ENCODE peak calls at places on chromosomes 7 and 10, in ten cellular contexts. G is HCT116, Y is AG09309, S is tibial artery, I is astrocyte of the spinal cord, A is fibroblast of mammary gland, F is Karpas-422, V is SK-N-MC, W is lung, E is WERI-Rb-1. U is an unnamed sample.

GRCh38 chr7:155587486-155587885 is 41.1 kb upstream of the CNPY1 start:
- DNase-seq in G (no peak), Y (no peak), S (peak; percentile 40), I (no peak), A (no peak), F (no peak), V (no peak), W (no peak), E (no peak), U (no peak)

GRCh38 chr10:71437537-71438058 is 40.9 kb downstream of the CDH23 start:
- DNase-seq in G (no peak), Y (no peak), S (no peak), I (no peak), A (no peak), F (no peak), V (no peak), W (no peak), E (no peak), U (no peak)

GRCh38 chr10:681670-682318 is 7.7 kb downstream of the DIP2C start:
- DNase-seq in G (no peak), Y (no peak), S (no peak), I (no peak), A (peak; percentile 75), F (no peak), V (no peak), W (no peak), E (no peak), U (no peak)

GRCh38 chr10:22837771-22838170 is 90.1 kb upstream of the ARMC3 start:
- DNase-seq in G (no peak), Y (no peak), S (no peak), I (no peak), A (no peak), F (no peak), V (no peak), W (no peak), E (no peak), U (no peak)

GRCh38 chr10:8453587-8453986 is 399.1 kb downstream of the GATA3 start:
- DNase-seq in G (no peak), Y (peak; percentile 5), S (peak; percentile 76), I (no peak), A (no peak), F (no peak), V (no peak), W (peak; percentile 36), E (no peak), U (no peak)

GRCh38 chr10:30818010-30818660 is 188.6 kb upstream of the LYZL2 start:
- DNase-seq in G (no peak), Y (no peak), S (peak; percentile 80), I (peak; percentile 41), A (peak; percentile 67), F (no peak), V (no peak), W (peak; percentile 50), E (no peak), U (no peak)

GRCh38 chr7:24912424-24912823 is 67.6 kb downstream of the OSBPL3 start:
- DNase-seq in G (no peak), Y (no peak), S (no peak), I (no peak), A (no peak), F (peak; percentile 68), V (no peak), W (no peak), E (no peak), U (no peak)

GRCh38 chr10:11434323-11434722 is 177.1 kb downstream of the USP6NL start:
- DNase-seq in G (no peak), Y (no peak), S (no peak), I (no peak), A (no peak), F (peak; percentile 86), V (no peak), W (no peak), E (no peak), U (no peak)

GRCh38 chr7:150979706-150980390 is 1.7 kb upstream of the KCNH2 start:
- DNase-seq in G (no peak), Y (no peak), S (no peak), I (no peak), A (no peak), F (no peak), V (no peak), W (no peak), E (no peak), U (no peak)

GRCh38 chr7:155308330-155309020 is 10.8 kb downstream of the INSIG1 start:
- DNase-seq in G (no peak), Y (no peak), S (no peak), I (no peak), A (no peak), F (no peak), V (no peak), W (peak; percentile 17), E (no peak), U (no peak)

GRCh38 chr7:38427279-38427955 is 154.0 kb upstream of the TARP start:
- DNase-seq in G (no peak), Y (no peak), S (no peak), I (no peak), A (no peak), F (no peak), V (no peak), W (no peak), E (no peak), U (no peak)

GRCh38 chr10:100183482-100183881 is 2.3 kb downstream of the ERLIN1 start:
- DNase-seq in G (no peak), Y (no peak), S (no peak), I (no peak), A (peak; percentile 44), F (no peak), V (no peak), W (no peak), E (no peak), U (peak; percentile 14)

GRCh38 chr10:58642283-58642682 is 129.6 kb downstream of the BICC1 start:
- DNase-seq in G (no peak), Y (no peak), S (no peak), I (peak; percentile 71), A (peak; percentile 97), F (no peak), V (no peak), W (no peak), E (no peak), U (no peak)

GRCh38 chr7:50092579-50093411 is at the start of gene ZPBP:
- DNase-seq in G (peak; percentile 7), Y (no peak), S (no peak), I (peak; percentile 40), A (peak; percentile 34), F (peak; percentile 83), V (peak; percentile 14), W (no peak), E (no peak), U (no peak)
- H3K4me3 ChIP-seq in G (no peak within 1 kb of the TSS), Y (no peak within 1 kb of the TSS), S (peak within 1 kb of the TSS; percentile 37), I (peak within 1 kb of the TSS; percentile 10), A (no peak within 1 kb of the TSS), F (peak within 1 kb of the TSS; percentile 46), V (no peak within 1 kb of the TSS), W (peak within 1 kb of the TSS; percentile 9), E (no peak within 1 kb of the TSS), U (peak within 1 kb of the TSS; percentile 31)

GRCh38 chr10:110008518-110009339 is 945 bp downstream of the ADD3 start:
- DNase-seq in G (no peak), Y (no peak), S (no peak), I (no peak), A (no peak), F (peak; percentile 57), V (no peak), W (peak; percentile 61), E (peak; percentile 29), U (no peak)

GRCh38 chr10:110007171-110007700 is 548 bp upstream of the ADD3 start:
- DNase-seq in G (no peak), Y (no peak), S (no peak), I (no peak), A (peak; percentile 63), F (no peak), V (no peak), W (peak; percentile 36), E (no peak), U (no peak)

GRCh38 chr10:110011679-110012078 is 3.9 kb downstream of the ADD3 start:
- DNase-seq in G (no peak), Y (no peak), S (no peak), I (no peak), A (no peak), F (no peak), V (no peak), W (no peak), E (no peak), U (no peak)

GRCh38 chr10:110007701-110008517 is at the start of gene ADD3:
- DNase-seq in G (peak; percentile 78), Y (no peak), S (peak; percentile 97), I (peak; percentile 96), A (peak; percentile 92), F (peak; percentile 95), V (no peak), W (peak; percentile 88), E (peak; percentile 98), U (peak; percentile 90)

DNA sequence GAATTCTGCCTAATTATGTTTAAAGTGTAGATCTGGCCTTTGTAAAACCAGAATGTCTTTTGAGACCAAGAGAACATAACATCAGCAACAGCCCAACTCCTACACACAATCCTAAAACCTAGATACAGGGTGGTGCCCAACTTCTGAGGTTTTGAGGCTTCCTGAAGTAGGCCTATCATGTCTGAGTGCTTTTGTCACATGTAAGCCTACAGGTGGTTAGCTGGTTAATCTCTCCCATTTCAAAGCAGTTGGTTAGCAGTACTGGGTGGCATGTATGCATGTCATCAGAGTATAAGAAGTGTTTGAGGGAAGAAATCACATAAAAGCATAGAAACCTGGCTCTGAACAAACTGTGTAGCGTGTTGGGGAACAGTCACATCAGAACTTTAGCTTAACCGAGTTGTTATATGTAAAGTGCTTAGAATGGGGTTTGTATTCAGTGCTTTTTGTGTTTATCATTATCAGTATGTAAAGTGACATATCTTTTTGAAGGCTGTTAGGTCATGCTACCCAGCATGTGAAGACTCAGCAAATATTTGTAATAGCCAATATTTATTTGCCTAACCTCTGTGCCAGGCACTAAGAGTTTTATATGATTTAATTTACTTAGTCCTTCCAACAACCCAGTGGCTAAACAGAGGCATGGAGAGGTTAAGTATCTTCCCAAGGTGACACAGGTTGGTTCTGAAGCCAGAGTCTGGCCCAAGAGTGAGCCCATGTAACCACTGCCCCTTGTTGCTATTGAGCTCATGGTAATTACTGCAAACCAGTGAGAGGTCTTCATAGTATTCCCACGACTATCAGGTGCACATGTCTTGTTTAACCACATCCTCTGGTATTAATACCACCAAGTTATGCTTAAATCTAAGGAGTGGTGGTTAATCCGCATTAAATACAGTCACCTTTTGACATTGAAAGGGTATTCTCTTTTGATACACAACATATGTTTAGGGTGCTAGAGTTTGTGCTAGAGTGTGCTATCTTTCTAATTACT is 2.6 kb downstream of the ADD3 start:
- DNase-seq in G (no peak), Y (no peak), S (no peak), I (no peak), A (no peak), F (no peak), V (no peak), W (no peak), E (no peak), U (no peak)
- H3K4me3 ChIP-seq in G (no peak overlapping the region), Y (no peak overlapping the region), S (peak overlapping the region; percentile 97), I (no peak overlapping the region), A (no peak overlapping the region), F (no peak overlapping the region), V (peak overlapping the region; percentile 83), W (no peak overlapping the region), E (no peak overlapping the region), U (no peak overlapping the region)

GRCh38 chr10:123889821-123890220 is 1.8 kb downstream of the CPXM2 start:
- DNase-seq in G (no peak), Y (no peak), S (no peak), I (no peak), A (no peak), F (no peak), V (no peak), W (no peak), E (no peak), U (no peak)
- H3K4me3 ChIP-seq in G (no peak overlapping the region), Y (no peak overlapping the region), S (peak overlapping the region; percentile 86), I (no peak overlapping the region), A (no peak overlapping the region), F (no peak overlapping the region), V (no peak overlapping the region), W (no peak overlapping the region), E (no peak overlapping the region), U (no peak overlapping the region)

GRCh38 chr7:141012044-141012685 is 2.6 kb downstream of the MRPS33 start:
- DNase-seq in G (peak; percentile 65), Y (peak; percentile 17), S (no peak), I (peak; percentile 48), A (peak; percentile 69), F (peak; percentile 86), V (no peak), W (peak; percentile 60), E (peak; percentile 70), U (peak; percentile 12)
- H3K4me3 ChIP-seq in G (no peak overlapping the region), Y (no peak overlapping the region), S (no peak overlapping the region), I (no peak overlapping the region), A (no peak overlapping the region), F (no peak overlapping the region), V (no peak overlapping the region), W (no peak overlapping the region), E (no peak overlapping the region), U (no peak overlapping the region)

U was measured in skeletal muscle cell.